ENCODE peak calls at places on chromosomes 4 and X, in six cellular contexts. One of them, this sample, is unnamed.

GRCh38 chrX:76148753-76149152 is 24.1 kb upstream of the PBDC1 start:
- DNase-seq in NCI-H1092 treated with DMSO at 0.1 percent for 48 hours: peak
- DNase-seq in cerebellar cortex: peak
- DNase-seq in activated T-cell treated with anti-CD3 and anti-CD28 coated beads, Interleukin-2, amount 50 U/mL, for 72 hours: peak
- DNase-seq in activated CD4-positive, alpha-beta T cell treated with anti-CD3 and anti-CD28 coated beads, Interleukin-2, amount 10 ng/mL, durations not matched to agents 7 days and 5 days: peak
- DNase-seq in NCI-H1694 treated with DMSO at 0.1 percent for 48 hours: peak
- DNase-seq in this sample: peak

GRCh38 chr4:109548655-109549054 is 11.4 kb upstream of the MCUB start:
- DNase-seq in NCI-H1092 treated with DMSO at 0.1 percent for 48 hours: no peak
- DNase-seq in cerebellar cortex: no peak
- DNase-seq in activated T-cell treated with anti-CD3 and anti-CD28 coated beads, Interleukin-2, amount 50 U/mL, for 72 hours: no peak
- DNase-seq in activated CD4-positive, alpha-beta T cell treated with anti-CD3 and anti-CD28 coated beads, Interleukin-2, amount 10 ng/mL, durations not matched to agents 7 days and 5 days: no peak
- DNase-seq in NCI-H1694 treated with DMSO at 0.1 percent for 48 hours: no peak
- DNase-seq in this sample: peak

GRCh38 chr4:103996059-103996458 is 276.3 kb upstream of the TACR3 start:
- DNase-seq in NCI-H1092 treated with DMSO at 0.1 percent for 48 hours: peak
- DNase-seq in cerebellar cortex: peak
- DNase-seq in activated T-cell treated with anti-CD3 and anti-CD28 coated beads, Interleukin-2, amount 50 U/mL, for 72 hours: no peak
- DNase-seq in activated CD4-positive, alpha-beta T cell treated with anti-CD3 and anti-CD28 coated beads, Interleukin-2, amount 10 ng/mL, durations not matched to agents 7 days and 5 days: no peak
- DNase-seq in NCI-H1694 treated with DMSO at 0.1 percent for 48 hours: peak
- DNase-seq in this sample: no peak

GRCh38 chr4:20860878-20861277 is 160.6 kb downstream of the PACRGL start:
- DNase-seq in NCI-H1092 treated with DMSO at 0.1 percent for 48 hours: no peak
- DNase-seq in cerebellar cortex: no peak
- DNase-seq in activated T-cell treated with anti-CD3 and anti-CD28 coated beads, Interleukin-2, amount 50 U/mL, for 72 hours: no peak
- DNase-seq in activated CD4-positive, alpha-beta T cell treated with anti-CD3 and anti-CD28 coated beads, Interleukin-2, amount 10 ng/mL, durations not matched to agents 7 days and 5 days: no peak
- DNase-seq in NCI-H1694 treated with DMSO at 0.1 percent for 48 hours: no peak
- DNase-seq in this sample: no peak

GRCh38 chr4:168784786-168785461 is 225.1 kb downstream of the CBR4 start:
- DNase-seq in NCI-H1092 treated with DMSO at 0.1 percent for 48 hours: no peak
- DNase-seq in cerebellar cortex: no peak
- DNase-seq in activated T-cell treated with anti-CD3 and anti-CD28 coated beads, Interleukin-2, amount 50 U/mL, for 72 hours: no peak
- DNase-seq in activated CD4-positive, alpha-beta T cell treated with anti-CD3 and anti-CD28 coated beads, Interleukin-2, amount 10 ng/mL, durations not matched to agents 7 days and 5 days: no peak
- DNase-seq in NCI-H1694 treated with DMSO at 0.1 percent for 48 hours: no peak
- DNase-seq in this sample: peak

GRCh38 chr4:5463361-5463760 is 245.0 kb downstream of the EVC2 start:
- DNase-seq in NCI-H1092 treated with DMSO at 0.1 percent for 48 hours: no peak
- DNase-seq in cerebellar cortex: no peak
- DNase-seq in activated T-cell treated with anti-CD3 and anti-CD28 coated beads, Interleukin-2, amount 50 U/mL, for 72 hours: no peak
- DNase-seq in activated CD4-positive, alpha-beta T cell treated with anti-CD3 and anti-CD28 coated beads, Interleukin-2, amount 10 ng/mL, durations not matched to agents 7 days and 5 days: no peak
- DNase-seq in NCI-H1694 treated with DMSO at 0.1 percent for 48 hours: no peak
- DNase-seq in this sample: no peak

GRCh38 chr4:69910016-69910782 is 20.7 kb upstream of the CSN1S1 start:
- DNase-seq in NCI-H1092 treated with DMSO at 0.1 percent for 48 hours: no peak
- DNase-seq in cerebellar cortex: no peak
- DNase-seq in activated T-cell treated with anti-CD3 and anti-CD28 coated beads, Interleukin-2, amount 50 U/mL, for 72 hours: no peak
- DNase-seq in activated CD4-positive, alpha-beta T cell treated with anti-CD3 and anti-CD28 coated beads, Interleukin-2, amount 10 ng/mL, durations not matched to agents 7 days and 5 days: no peak
- DNase-seq in NCI-H1694 treated with DMSO at 0.1 percent for 48 hours: no peak
- DNase-seq in this sample: peak

GRCh38 chr4:121698119-121698732 is 1.4 kb upstream of the ANXA5 start:
- DNase-seq in NCI-H1092 treated with DMSO at 0.1 percent for 48 hours: no peak
- DNase-seq in cerebellar cortex: no peak
- DNase-seq in activated T-cell treated with anti-CD3 and anti-CD28 coated beads, Interleukin-2, amount 50 U/mL, for 72 hours: no peak
- DNase-seq in activated CD4-positive, alpha-beta T cell treated with anti-CD3 and anti-CD28 coated beads, Interleukin-2, amount 10 ng/mL, durations not matched to agents 7 days and 5 days: no peak
- DNase-seq in NCI-H1694 treated with DMSO at 0.1 percent for 48 hours: no peak
- DNase-seq in this sample: no peak

GRCh38 chr4:158810487-158811215 is 41.8 kb downstream of the FNIP2 start:
- DNase-seq in NCI-H1092 treated with DMSO at 0.1 percent for 48 hours: no peak
- DNase-seq in cerebellar cortex: peak
- DNase-seq in activated T-cell treated with anti-CD3 and anti-CD28 coated beads, Interleukin-2, amount 50 U/mL, for 72 hours: no peak
- DNase-seq in activated CD4-positive, alpha-beta T cell treated with anti-CD3 and anti-CD28 coated beads, Interleukin-2, amount 10 ng/mL, durations not matched to agents 7 days and 5 days: no peak
- DNase-seq in NCI-H1694 treated with DMSO at 0.1 percent for 48 hours: no peak
- DNase-seq in this sample: peak

GRCh38 chr4:37591349-37591748 is 94.8 kb downstream of the RELL1 start:
- DNase-seq in NCI-H1092 treated with DMSO at 0.1 percent for 48 hours: no peak
- DNase-seq in cerebellar cortex: no peak
- DNase-seq in activated T-cell treated with anti-CD3 and anti-CD28 coated beads, Interleukin-2, amount 50 U/mL, for 72 hours: no peak
- DNase-seq in activated CD4-positive, alpha-beta T cell treated with anti-CD3 and anti-CD28 coated beads, Interleukin-2, amount 10 ng/mL, durations not matched to agents 7 days and 5 days: no peak
- DNase-seq in NCI-H1694 treated with DMSO at 0.1 percent for 48 hours: no peak
- DNase-seq in this sample: no peak

GRCh38 chr4:26235500-26235899 is 85.3 kb upstream of the RBPJ start:
- DNase-seq in NCI-H1092 treated with DMSO at 0.1 percent for 48 hours: peak
- DNase-seq in cerebellar cortex: peak
- DNase-seq in activated T-cell treated with anti-CD3 and anti-CD28 coated beads, Interleukin-2, amount 50 U/mL, for 72 hours: no peak
- DNase-seq in activated CD4-positive, alpha-beta T cell treated with anti-CD3 and anti-CD28 coated beads, Interleukin-2, amount 10 ng/mL, durations not matched to agents 7 days and 5 days: no peak
- DNase-seq in NCI-H1694 treated with DMSO at 0.1 percent for 48 hours: peak
- DNase-seq in this sample: peak

GRCh38 chrX:21725498-21725897 is 32.4 kb downstream of the SMPX start:
- DNase-seq in NCI-H1092 treated with DMSO at 0.1 percent for 48 hours: peak
- DNase-seq in cerebellar cortex: peak
- DNase-seq in activated T-cell treated with anti-CD3 and anti-CD28 coated beads, Interleukin-2, amount 50 U/mL, for 72 hours: peak
- DNase-seq in activated CD4-positive, alpha-beta T cell treated with anti-CD3 and anti-CD28 coated beads, Interleukin-2, amount 10 ng/mL, durations not matched to agents 7 days and 5 days: no peak
- DNase-seq in NCI-H1694 treated with DMSO at 0.1 percent for 48 hours: no peak
- DNase-seq in this sample: peak

GRCh38 chrX:21940356-21940829 is at the start of gene SMS:
- DNase-seq in NCI-H1092 treated with DMSO at 0.1 percent for 48 hours: peak
- DNase-seq in cerebellar cortex: peak
- DNase-seq in activated T-cell treated with anti-CD3 and anti-CD28 coated beads, Interleukin-2, amount 50 U/mL, for 72 hours: peak
- DNase-seq in activated CD4-positive, alpha-beta T cell treated with anti-CD3 and anti-CD28 coated beads, Interleukin-2, amount 10 ng/mL, durations not matched to agents 7 days and 5 days: peak
- DNase-seq in NCI-H1694 treated with DMSO at 0.1 percent for 48 hours: peak
- DNase-seq in this sample: peak

This sample was measured in fibroblast of the aortic adventitia.